ENCODE peak calls at places on chromosomes 4 and X, in seven cellular contexts. One of them, this sample, is unnamed.

GRCh38 chr4:92847046-92847445 is 543.3 kb downstream of the GRID2 start:
- DNase-seq in HepG2: no peak
- DNase-seq in GM12878: no peak
- DNase-seq in GM12892: no peak
- DNase-seq in K562: no peak
- DNase-seq in H1: no peak
- DNase-seq in SK-N-SH: no peak
- DNase-seq in this sample: no peak

GRCh38 chr4:14348506-14348905 is 653.8 kb upstream of the CPEB2 start:
- DNase-seq in K562: no peak
- DNase-seq in GM12892: no peak
- DNase-seq in H1: no peak
- DNase-seq in GM12878: no peak
- DNase-seq in SK-N-SH: no peak
- DNase-seq in HepG2: no peak
- DNase-seq in this sample: no peak

GRCh38 chr4:80266902-80267380 is 477 bp downstream of the FGF5 start:
- DNase-seq in H1: no peak
- DNase-seq in HepG2: no peak
- DNase-seq in GM12878: no peak
- DNase-seq in SK-N-SH: peak
- DNase-seq in GM12892: no peak
- DNase-seq in K562: peak
- DNase-seq in this sample: no peak

GRCh38 chrX:404656-405055 is 17.9 kb upstream of the PPP2R3B start:
- DNase-seq in SK-N-SH: no peak
- DNase-seq in GM12878: no peak
- DNase-seq in H1: no peak
- DNase-seq in GM12892: no peak
- DNase-seq in HepG2: no peak
- DNase-seq in K562: no peak
- DNase-seq in this sample: no peak

GRCh38 chrX:11470231-11470630 is 177.0 kb downstream of the AMELX start:
- DNase-seq in GM12878: no peak
- DNase-seq in GM12892: no peak
- DNase-seq in K562: no peak
- DNase-seq in HepG2: no peak
- DNase-seq in H1: no peak
- DNase-seq in SK-N-SH: no peak
- DNase-seq in this sample: no peak

GRCh38 chr4:138327334-138327733 is 85.2 kb upstream of the SLC7A11 start:
- DNase-seq in SK-N-SH: no peak
- DNase-seq in H1: no peak
- DNase-seq in GM12878: no peak
- DNase-seq in GM12892: no peak
- DNase-seq in K562: no peak
- DNase-seq in HepG2: no peak
- DNase-seq in this sample: no peak

GRCh38 chrX:14506866-14507265 is 22.5 kb upstream of the GLRA2 start:
- DNase-seq in HepG2: no peak
- DNase-seq in SK-N-SH: no peak
- DNase-seq in GM12892: no peak
- DNase-seq in GM12878: no peak
- DNase-seq in K562: no peak
- DNase-seq in H1: no peak
- DNase-seq in this sample: no peak

GRCh38 chr4:81650871-81651270 is 179.2 kb upstream of the RASGEF1B start:
- DNase-seq in H1: no peak
- DNase-seq in HepG2: no peak
- DNase-seq in GM12878: no peak
- DNase-seq in K562: no peak
- DNase-seq in SK-N-SH: no peak
- DNase-seq in GM12892: no peak
- DNase-seq in this sample: no peak

GRCh38 chr4:17811078-17811603 is 362 bp downstream of the NCAPG start:
- DNase-seq in H1: peak
- DNase-seq in GM12878: no peak
- DNase-seq in GM12892: no peak
- DNase-seq in SK-N-SH: no peak
- DNase-seq in HepG2: no peak
- DNase-seq in K562: no peak
- DNase-seq in this sample: no peak

GRCh38 chr4:157012781-157013180 is 41.2 kb upstream of the PDGFC start:
- DNase-seq in GM12878: no peak
- DNase-seq in K562: no peak
- DNase-seq in HepG2: no peak
- DNase-seq in GM12892: no peak
- DNase-seq in H1: no peak
- DNase-seq in SK-N-SH: no peak
- DNase-seq in this sample: no peak

GRCh38 chrX:44935640-44936039 is 62.7 kb downstream of the KDM6A start:
- DNase-seq in K562: no peak
- DNase-seq in H1: no peak
- DNase-seq in HepG2: no peak
- DNase-seq in GM12892: no peak
- DNase-seq in SK-N-SH: no peak
- DNase-seq in GM12878: no peak
- DNase-seq in this sample: no peak

GRCh38 chr4:126614456-126614855 is 1018.3 kb upstream of the INTU start:
- DNase-seq in HepG2: no peak
- DNase-seq in GM12892: no peak
- DNase-seq in SK-N-SH: no peak
- DNase-seq in H1: no peak
- DNase-seq in K562: no peak
- DNase-seq in GM12878: no peak
- DNase-seq in this sample: no peak

GRCh38 chr4:57065730-57066482 is 44.3 kb downstream of the IGFBP7 start:
- DNase-seq in SK-N-SH: no peak
- DNase-seq in HepG2: no peak
- DNase-seq in K562: no peak
- DNase-seq in GM12878: no peak
- DNase-seq in H1: no peak
- DNase-seq in GM12892: no peak
- DNase-seq in this sample: no peak

GRCh38 chr4:21205821-21206531 is 505.7 kb downstream of the PACRGL start:
- DNase-seq in GM12892: no peak
- DNase-seq in H1: no peak
- DNase-seq in K562: no peak
- DNase-seq in GM12878: no peak
- DNase-seq in HepG2: peak
- DNase-seq in SK-N-SH: no peak
- DNase-seq in this sample: no peak

GRCh38 chr4:21801661-21802355 is 146.8 kb downstream of the KCNIP4 start:
- DNase-seq in GM12892: no peak
- DNase-seq in K562: no peak
- DNase-seq in SK-N-SH: no peak
- DNase-seq in H1: no peak
- DNase-seq in HepG2: no peak
- DNase-seq in GM12878: no peak
- DNase-seq in this sample: no peak

GRCh38 chr4:80173387-80173786 is 23.9 kb upstream of the PRDM8 start:
- DNase-seq in GM12892: no peak
- DNase-seq in K562: no peak
- DNase-seq in HepG2: no peak
- DNase-seq in H1: no peak
- DNase-seq in SK-N-SH: no peak
- DNase-seq in GM12878: no peak
- DNase-seq in this sample: no peak

GRCh38 chr4:25032126-25032525 is 1.4 kb upstream of the LGI2 start:
- DNase-seq in GM12892: no peak
- DNase-seq in K562: no peak
- DNase-seq in GM12878: no peak
- DNase-seq in SK-N-SH: peak
- DNase-seq in HepG2: no peak
- DNase-seq in H1: no peak
- DNase-seq in this sample: no peak

GRCh38 chr4:130675262-130675661 is 1579.3 kb downstream of the C4orf33 start:
- DNase-seq in HepG2: no peak
- DNase-seq in GM12878: no peak
- DNase-seq in K562: no peak
- DNase-seq in SK-N-SH: peak
- DNase-seq in H1: no peak
- DNase-seq in GM12892: no peak
- DNase-seq in this sample: no peak

GRCh38 chrX:13620202-13620601 is 32.7 kb upstream of the TCEANC start:
- DNase-seq in GM12892: no peak
- DNase-seq in HepG2: no peak
- DNase-seq in SK-N-SH: no peak
- DNase-seq in H1: no peak
- DNase-seq in GM12878: no peak
- DNase-seq in K562: no peak
- DNase-seq in this sample: no peak

GRCh38 chrX:39818071-39818470 is 279.7 kb downstream of the BCOR start:
- DNase-seq in GM12878: no peak
- DNase-seq in K562: no peak
- DNase-seq in SK-N-SH: peak
- DNase-seq in H1: no peak
- DNase-seq in HepG2: no peak
- DNase-seq in GM12892: no peak
- DNase-seq in this sample: no peak
- TF ChIP-seq TAF1 in GM12878: no peak
- TF ChIP-seq TAF1 in K562: no peak
- TF ChIP-seq TAF1 in SK-N-SH: no peak
- TF ChIP-seq TAF1 in H1: no peak
- TF ChIP-seq TAF1 in HepG2: no peak
- TF ChIP-seq TAF1 in GM12892: no peak
- TF ChIP-seq TAF1 in this sample: no peak

GRCh38 chrX:132365490-132365889 is 123.3 kb downstream of the MBNL3 start:
- DNase-seq in GM12892: no peak
- DNase-seq in K562: no peak
- DNase-seq in GM12878: no peak
- DNase-seq in HepG2: no peak
- DNase-seq in SK-N-SH: no peak
- DNase-seq in H1: no peak
- DNase-seq in this sample: no peak

GRCh38 chrX:132369650-132370049 is 119.2 kb downstream of the MBNL3 start:
- DNase-seq in K562: no peak
- DNase-seq in GM12892: no peak
- DNase-seq in HepG2: peak
- DNase-seq in GM12878: no peak
- DNase-seq in H1: no peak
- DNase-seq in SK-N-SH: no peak
- DNase-seq in this sample: no peak

GRCh38 chrX:132367314-132367713 is 121.5 kb downstream of the MBNL3 start:
- DNase-seq in HepG2: no peak
- DNase-seq in GM12892: no peak
- DNase-seq in K562: no peak
- DNase-seq in GM12878: no peak
- DNase-seq in SK-N-SH: no peak
- DNase-seq in H1: no peak
- DNase-seq in this sample: no peak

GRCh38 chrX:132364313-132364712 is 124.5 kb downstream of the MBNL3 start:
- DNase-seq in K562: no peak
- DNase-seq in GM12878: no peak
- DNase-seq in SK-N-SH: no peak
- DNase-seq in HepG2: no peak
- DNase-seq in GM12892: no peak
- DNase-seq in H1: no peak
- DNase-seq in this sample: no peak

GRCh38 chrX:132367984-132368383 is 120.9 kb downstream of the MBNL3 start:
- DNase-seq in GM12892: no peak
- DNase-seq in HepG2: peak
- DNase-seq in H1: no peak
- DNase-seq in K562: no peak
- DNase-seq in SK-N-SH: no peak
- DNase-seq in GM12878: no peak
- DNase-seq in this sample: no peak
- TF ChIP-seq TAF1 in GM12892: no peak
- TF ChIP-seq TAF1 in HepG2: no peak
- TF ChIP-seq TAF1 in H1: no peak
- TF ChIP-seq TAF1 in K562: no peak
- TF ChIP-seq TAF1 in SK-N-SH: no peak
- TF ChIP-seq TAF1 in GM12878: no peak
- TF ChIP-seq TAF1 in this sample: no peak

DNA sequence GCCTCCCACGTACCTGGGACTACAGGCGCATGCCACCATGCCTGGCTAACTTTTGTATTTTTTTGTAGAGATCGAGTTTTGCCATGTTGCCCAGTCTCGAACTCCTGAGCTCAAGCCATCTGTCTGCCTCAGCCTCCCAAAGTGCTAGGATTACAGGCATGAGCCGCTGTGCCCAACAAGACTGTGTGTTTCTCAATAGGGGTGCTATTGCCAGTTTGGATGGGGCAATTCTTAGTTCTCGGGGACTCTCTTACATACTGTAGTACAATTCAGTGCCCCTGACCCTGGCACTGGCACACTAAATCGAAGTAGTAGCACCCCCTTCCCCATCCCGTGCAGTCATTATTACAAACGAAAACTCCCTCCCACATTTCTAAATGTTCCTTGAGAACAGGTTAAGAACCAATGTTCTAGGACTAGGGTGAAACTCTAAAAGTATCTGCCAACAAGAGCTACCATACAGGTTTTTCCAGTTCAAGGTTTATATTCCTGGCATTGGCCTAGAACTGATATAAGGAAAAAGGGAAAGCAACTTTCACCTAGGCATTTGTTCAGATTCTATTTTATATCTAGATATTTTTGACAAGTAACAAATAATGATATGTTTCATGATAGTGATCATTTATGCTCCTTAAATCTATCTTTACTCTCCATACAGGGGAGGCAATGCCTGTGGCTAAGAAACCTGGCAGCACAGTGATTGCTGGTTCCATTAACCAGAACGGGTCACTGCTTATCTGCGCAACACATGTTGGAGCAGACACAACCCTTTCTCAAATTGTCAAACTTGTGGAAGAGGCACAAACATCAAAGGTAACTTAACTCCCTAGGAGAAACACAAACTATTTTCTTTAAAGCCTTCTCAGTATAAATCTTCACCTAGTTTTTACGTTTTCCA is 50.4 kb upstream of the PGAM4 start:
- DNase-seq in K562: no peak
- DNase-seq in GM12892: no peak
- DNase-seq in SK-N-SH: no peak
- DNase-seq in H1: no peak
- DNase-seq in HepG2: no peak
- DNase-seq in GM12878: no peak
- DNase-seq in this sample: no peak
- TF ChIP-seq TAF1 in K562: no peak
- TF ChIP-seq TAF1 in GM12892: no peak
- TF ChIP-seq TAF1 in SK-N-SH: no peak
- TF ChIP-seq TAF1 in H1: no peak
- TF ChIP-seq TAF1 in HepG2: no peak
- TF ChIP-seq TAF1 in GM12878: no peak
- TF ChIP-seq TAF1 in this sample: no peak

DNA sequence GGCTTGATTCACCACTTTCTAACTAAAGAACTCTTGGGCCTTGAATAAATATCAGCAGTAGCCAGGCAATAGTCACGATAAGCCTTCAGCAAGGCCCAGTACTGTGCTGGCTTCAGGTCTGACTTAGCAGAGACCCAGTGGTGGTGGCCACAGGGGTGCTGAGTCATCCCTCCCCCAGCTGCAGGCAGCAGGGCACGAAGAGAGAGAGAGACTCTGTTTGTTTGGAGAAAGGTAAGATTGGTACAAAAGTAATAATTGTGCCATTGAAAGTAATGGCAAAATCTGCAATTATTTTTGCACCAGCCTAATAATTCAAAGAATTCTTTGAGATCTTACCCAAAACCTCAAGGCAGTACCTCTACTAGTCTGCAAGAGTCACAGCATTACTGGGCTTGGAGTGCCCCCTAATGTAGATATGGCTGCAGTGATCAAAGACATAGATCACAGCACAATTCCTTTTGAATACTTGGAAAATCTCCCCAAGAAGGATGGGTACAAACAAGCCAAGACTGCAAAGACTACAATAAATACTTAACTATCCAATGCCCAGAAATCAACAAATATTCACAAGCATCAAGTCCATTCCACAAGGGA is 159.5 kb upstream of the USP38 start:
- DNase-seq in SK-N-SH: no peak
- DNase-seq in HepG2: peak
- DNase-seq in H1: no peak
- DNase-seq in GM12892: no peak
- DNase-seq in GM12878: no peak
- DNase-seq in K562: no peak
- DNase-seq in this sample: no peak
- TF ChIP-seq TAF1 in SK-N-SH: no peak
- TF ChIP-seq TAF1 in HepG2: no peak
- TF ChIP-seq TAF1 in H1: no peak
- TF ChIP-seq TAF1 in GM12892: no peak
- TF ChIP-seq TAF1 in GM12878: no peak
- TF ChIP-seq TAF1 in K562: no peak
- TF ChIP-seq TAF1 in this sample: no peak

This sample was measured in GM12891.